ENCODE peak calls at places on chromosome 13, in nine cellular contexts. One of them, this sample, is unnamed.

GRCh38 chr13:109610517-109610916 is 175.9 kb downstream of the IRS2 start:
- DNase-seq in EL: peak; percentile 24
- DNase-seq in psoas muscle: no peak
- DNase-seq in upper lobe of left lung: no peak
- DNase-seq in MCF 10A: peak; percentile 48
- DNase-seq in iris pigment epithelial cell: peak; percentile 22
- DNase-seq in non-pigmented ciliary epithelial cell: no peak
- DNase-seq in NCI-H2107: no peak
- DNase-seq in tibial nerve: peak; percentile 8
- DNase-seq in this sample: peak; percentile 25

GRCh38 chr13:113506025-113506685 is 15.6 kb upstream of the DCUN1D2 start:
- DNase-seq in EL: no peak
- DNase-seq in psoas muscle: no peak
- DNase-seq in upper lobe of left lung: no peak
- DNase-seq in MCF 10A: no peak
- DNase-seq in iris pigment epithelial cell: no peak
- DNase-seq in non-pigmented ciliary epithelial cell: no peak
- DNase-seq in NCI-H2107: no peak
- DNase-seq in tibial nerve: no peak
- DNase-seq in this sample: no peak

GRCh38 chr13:95156208-95156607 is 145.0 kb downstream of the ABCC4 start:
- DNase-seq in EL: peak; percentile 3
- DNase-seq in psoas muscle: no peak
- DNase-seq in upper lobe of left lung: no peak
- DNase-seq in MCF 10A: peak; percentile 29
- DNase-seq in iris pigment epithelial cell: peak; percentile 44
- DNase-seq in non-pigmented ciliary epithelial cell: no peak
- DNase-seq in NCI-H2107: no peak
- DNase-seq in tibial nerve: no peak
- DNase-seq in this sample: no peak

GRCh38 chr13:96346846-96347367 is 257.0 kb downstream of the HS6ST3 start:
- DNase-seq in EL: no peak
- DNase-seq in psoas muscle: no peak
- DNase-seq in upper lobe of left lung: no peak
- DNase-seq in MCF 10A: no peak
- DNase-seq in iris pigment epithelial cell: no peak
- DNase-seq in non-pigmented ciliary epithelial cell: no peak
- DNase-seq in NCI-H2107: no peak
- DNase-seq in tibial nerve: no peak
- DNase-seq in this sample: no peak

GRCh38 chr13:28613562-28613961 is 45.4 kb upstream of the POMP start:
- DNase-seq in EL: no peak
- DNase-seq in psoas muscle: no peak
- DNase-seq in upper lobe of left lung: no peak
- DNase-seq in MCF 10A: no peak
- DNase-seq in iris pigment epithelial cell: no peak
- DNase-seq in non-pigmented ciliary epithelial cell: no peak
- DNase-seq in NCI-H2107: no peak
- DNase-seq in tibial nerve: no peak
- DNase-seq in this sample: no peak

GRCh38 chr13:111614009-111614408 is 293.6 kb downstream of the TEX29 start:
- DNase-seq in EL: no peak
- DNase-seq in psoas muscle: no peak
- DNase-seq in upper lobe of left lung: no peak
- DNase-seq in MCF 10A: no peak
- DNase-seq in iris pigment epithelial cell: no peak
- DNase-seq in non-pigmented ciliary epithelial cell: no peak
- DNase-seq in NCI-H2107: no peak
- DNase-seq in tibial nerve: no peak
- DNase-seq in this sample: no peak

GRCh38 chr13:106176103-106176502 is 359.4 kb downstream of the EFNB2 start:
- DNase-seq in EL: peak; percentile 66
- DNase-seq in psoas muscle: no peak
- DNase-seq in upper lobe of left lung: no peak
- DNase-seq in MCF 10A: no peak
- DNase-seq in iris pigment epithelial cell: peak; percentile 49
- DNase-seq in non-pigmented ciliary epithelial cell: no peak
- DNase-seq in NCI-H2107: no peak
- DNase-seq in tibial nerve: no peak
- DNase-seq in this sample: no peak

GRCh38 chr13:39036212-39036611 is 1.7 kb downstream of the PROSER1 start:
- DNase-seq in EL: peak; percentile 17
- DNase-seq in psoas muscle: no peak
- DNase-seq in upper lobe of left lung: no peak
- DNase-seq in MCF 10A: peak; percentile 42
- DNase-seq in iris pigment epithelial cell: peak; percentile 55
- DNase-seq in non-pigmented ciliary epithelial cell: no peak
- DNase-seq in NCI-H2107: no peak
- DNase-seq in tibial nerve: no peak
- DNase-seq in this sample: no peak

GRCh38 chr13:26996965-26997752 is 174.5 kb downstream of the USP12 start:
- DNase-seq in EL: no peak
- DNase-seq in psoas muscle: no peak
- DNase-seq in upper lobe of left lung: no peak
- DNase-seq in MCF 10A: no peak
- DNase-seq in iris pigment epithelial cell: no peak
- DNase-seq in non-pigmented ciliary epithelial cell: no peak
- DNase-seq in NCI-H2107: no peak
- DNase-seq in tibial nerve: no peak
- DNase-seq in this sample: no peak

GRCh38 chr13:70249332-70250064 is 141.2 kb upstream of the KLHL1 start:
- DNase-seq in EL: no peak
- DNase-seq in psoas muscle: no peak
- DNase-seq in upper lobe of left lung: no peak
- DNase-seq in MCF 10A: peak; percentile 65
- DNase-seq in iris pigment epithelial cell: peak; percentile 95
- DNase-seq in non-pigmented ciliary epithelial cell: peak; percentile 78
- DNase-seq in NCI-H2107: no peak
- DNase-seq in tibial nerve: no peak
- DNase-seq in this sample: no peak

GRCh38 chr13:79775830-79776229 is 294.9 kb downstream of the NDFIP2 start:
- DNase-seq in EL: peak; percentile 81
- DNase-seq in psoas muscle: no peak
- DNase-seq in upper lobe of left lung: no peak
- DNase-seq in MCF 10A: peak; percentile 58
- DNase-seq in iris pigment epithelial cell: peak; percentile 84
- DNase-seq in non-pigmented ciliary epithelial cell: peak; percentile 58
- DNase-seq in NCI-H2107: no peak
- DNase-seq in tibial nerve: peak; percentile 47
- DNase-seq in this sample: no peak

GRCh38 chr13:75906315-75906714 is 270.2 kb downstream of the LMO7 start:
- DNase-seq in EL: no peak
- DNase-seq in psoas muscle: no peak
- DNase-seq in upper lobe of left lung: no peak
- DNase-seq in MCF 10A: peak; percentile 2
- DNase-seq in iris pigment epithelial cell: no peak
- DNase-seq in non-pigmented ciliary epithelial cell: no peak
- DNase-seq in NCI-H2107: no peak
- DNase-seq in tibial nerve: no peak
- DNase-seq in this sample: no peak